ENCODE peak calls at places on chromosomes 2 and 18, in seven cellular contexts. Q, R, U, M, J, W and I are unnamed samples.

GRCh38 chr2:232588031-232588430 is 37.5 kb downstream of the EIF4E2 start:
- DNase-seq in Q (no peak), R (no peak), U (no peak), M (no peak), J (no peak), W (no peak), I (no peak)

GRCh38 chr18:27685807-27686412 is 491.0 kb downstream of the CDH2 start:
- DNase-seq in Q (peak; percentile 45), R (no peak), U (no peak), M (peak; percentile 32), J (no peak), W (peak; percentile 66), I (peak; percentile 48)

GRCh38 chr2:51649366-51649765 is 617.4 kb upstream of the NRXN1 start:
- DNase-seq in Q (no peak), R (no peak), U (no peak), M (no peak), J (no peak), W (no peak), I (no peak)

GRCh38 chr2:12317286-12317685 is 399.4 kb upstream of the TRIB2 start:
- DNase-seq in Q (no peak), R (no peak), U (no peak), M (no peak), J (no peak), W (no peak), I (no peak)

GRCh38 chr2:189104926-189105325 is 74.6 kb downstream of the COL5A2 start:
- DNase-seq in Q (peak; percentile 47), R (no peak), U (no peak), M (no peak), J (no peak), W (no peak), I (no peak)

GRCh38 chr2:33484042-33484621 is 7.7 kb downstream of the RASGRP3 start:
- DNase-seq in Q (no peak), R (no peak), U (no peak), M (no peak), J (no peak), W (no peak), I (no peak)

GRCh38 chr2:113180131-113180946 is 6.6 kb downstream of the PSD4 start:
- DNase-seq in Q (no peak), R (no peak), U (no peak), M (no peak), J (no peak), W (no peak), I (no peak)

GRCh38 chr18:26614374-26614773 is 66.0 kb upstream of the KCTD1 start:
- DNase-seq in Q (no peak), R (no peak), U (no peak), M (no peak), J (no peak), W (peak; percentile 53), I (no peak)

GRCh38 chr2:74587664-74588277 is 33.3 kb downstream of the DOK1 start:
- DNase-seq in Q (peak; percentile 75), R (peak; percentile 65), U (peak; percentile 59), M (peak; percentile 61), J (peak; percentile 65), W (peak; percentile 90), I (peak; percentile 65)

GRCh38 chr2:48860391-48860790 is 104.9 kb upstream of the LHCGR start:
- DNase-seq in Q (peak; percentile 23), R (no peak), U (no peak), M (no peak), J (no peak), W (no peak), I (no peak)

GRCh38 chr2:102142829-102143449 is 393 bp downstream of the IL1R1 start:
- DNase-seq in Q (peak; percentile 63), R (peak; percentile 27), U (no peak), M (peak; percentile 53), J (no peak), W (peak; percentile 80), I (no peak)

GRCh38 chr2:160836755-160837154 is 323.5 kb upstream of the TANK start:
- DNase-seq in Q (peak; percentile 89), R (no peak), U (no peak), M (no peak), J (no peak), W (no peak), I (no peak)

GRCh38 chr2:156576005-156576404 is 139.8 kb downstream of the GPD2 start:
- DNase-seq in Q (no peak), R (no peak), U (no peak), M (no peak), J (no peak), W (no peak), I (no peak)

GRCh38 chr18:33440384-33441043 is at the start of gene CCDC178:
- DNase-seq in Q (no peak), R (no peak), U (no peak), M (peak; percentile 69), J (peak; percentile 7), W (peak; percentile 89), I (peak; percentile 71)

DNA sequence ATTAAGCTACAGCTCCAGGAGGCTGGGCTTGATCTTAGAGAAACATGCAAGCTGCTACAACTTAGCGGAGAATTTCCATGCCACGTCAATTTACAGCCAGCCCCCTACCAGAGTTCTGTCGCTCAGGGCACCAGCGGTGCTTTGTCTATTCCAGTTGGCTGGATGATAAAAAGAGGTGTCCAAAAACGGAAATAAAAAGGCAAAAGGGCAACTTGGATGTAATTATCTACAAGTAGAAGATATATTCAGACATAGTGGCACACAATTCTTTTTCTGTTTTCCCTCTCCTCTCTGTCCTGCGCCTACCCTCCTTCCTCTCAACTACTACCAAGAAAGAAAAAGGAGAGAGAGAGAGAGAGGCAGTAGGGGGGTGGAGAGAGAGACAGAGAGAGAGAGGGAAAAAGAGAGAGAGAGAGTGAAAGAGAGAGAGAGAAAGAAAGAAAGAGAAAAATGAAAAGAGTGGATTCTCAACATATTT is 363 bp upstream of the RFTN2 start:
- DNase-seq in Q (peak; percentile 73), R (peak; percentile 25), U (no peak), M (peak; percentile 22), J (no peak), W (peak; percentile 67), I (peak; percentile 34)
- TF ChIP-seq CTCF in Q (no peak), R (no peak), U (no peak), M (no peak), J (no peak), W (no peak), I (no peak)

GRCh38 chr2:173354601-173355131 is at the start of gene CDCA7:
- DNase-seq in Q (peak; percentile 49), R (peak; percentile 39), U (peak; percentile 62), M (peak; percentile 81), J (peak; percentile 76), W (peak; percentile 94), I (peak; percentile 80)
- TF ChIP-seq CTCF in Q (no peak), R (no peak), U (no peak), M (no peak), J (no peak), W (peak; percentile 10), I (no peak)

DNA sequence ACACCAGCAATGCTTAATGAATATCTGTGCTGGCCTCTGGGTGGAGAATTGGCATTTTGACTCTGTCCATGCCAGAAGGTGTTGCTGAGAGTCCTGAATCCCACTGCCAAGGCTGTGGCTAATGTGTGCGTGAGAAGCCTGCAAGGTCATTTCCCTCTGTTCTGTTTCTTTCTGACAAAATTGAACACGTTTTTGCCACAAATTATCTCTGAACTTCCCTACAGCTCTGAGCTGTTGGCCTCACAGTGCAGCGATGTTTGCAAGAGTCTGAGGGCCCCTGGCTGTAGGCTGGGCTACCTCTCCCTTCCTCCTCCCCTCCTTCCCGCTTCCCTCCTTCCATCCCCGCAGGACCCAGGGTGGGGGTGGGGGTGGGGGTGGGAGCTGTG is 154.1 kb upstream of the HS6ST1 start:
- DNase-seq in Q (peak; percentile 30), R (no peak), U (no peak), M (no peak), J (no peak), W (peak; percentile 24), I (no peak)
- TF ChIP-seq CTCF in Q (no peak), R (no peak), U (no peak), M (no peak), J (no peak), W (no peak), I (no peak)

GRCh38 chr2:128720440-128721022 is 401.9 kb upstream of the HS6ST1 start:
- DNase-seq in Q (no peak), R (no peak), U (no peak), M (no peak), J (no peak), W (no peak), I (no peak)
- TF ChIP-seq CTCF in Q (peak; percentile 15), R (no peak), U (no peak), M (no peak), J (peak; percentile 8), W (peak; percentile 58), I (peak; percentile 32)

GRCh38 chr2:195664528-195664927 is 7.5 kb downstream of the SLC39A10 start:
- DNase-seq in Q (no peak), R (no peak), U (no peak), M (no peak), J (no peak), W (no peak), I (no peak)
- TF ChIP-seq CTCF in Q (peak; percentile 33), R (no peak), U (no peak), M (no peak), J (peak; percentile 19), W (peak; percentile 42), I (peak; percentile 15)